ENCODE peak calls at places on chromosomes 5 and 9, in six cellular contexts. S is HepG2, X is C1 segment of cervical spinal cord, T is GM13976, U is AG20443, I is Panc1. G is an unnamed sample.

GRCh38 chr5:7066471-7067235 is 329.3 kb upstream of the ADCY2 start:
- DNase-seq in X (no peak), I (no peak), S (no peak), T (no peak), U (no peak), G (no peak)

GRCh38 chr9:121316852-121317373 is 49.0 kb downstream of the GSN start:
- DNase-seq in U (no peak), T (no peak), I (no peak), X (no peak), S (no peak), G (no peak)

GRCh38 chr9:126720661-126721530 is 83.9 kb upstream of the ZBTB43 start:
- DNase-seq in I (no peak), S (no peak), U (no peak), T (no peak), X (no peak), G (no peak)

GRCh38 chr9:114433086-114433485 is 45.3 kb upstream of the AKNA start:
- DNase-seq in X (no peak), T (no peak), S (no peak), U (no peak), I (no peak), G (no peak)

GRCh38 chr5:169706758-169707450 is 69.8 kb downstream of the DOCK2 start:
- DNase-seq in T (no peak), U (peak), I (no peak), S (no peak), X (no peak), G (no peak)

GRCh38 chr5:137286025-137286610 is 213.0 kb downstream of the SPOCK1 start:
- DNase-seq in T (no peak), S (no peak), U (no peak), I (no peak), X (no peak), G (no peak)

GRCh38 chr9:2677927-2678889 is 39.1 kb upstream of the KCNV2 start:
- DNase-seq in T (no peak), I (no peak), S (no peak), X (no peak), U (no peak), G (no peak)

GRCh38 chr9:85142461-85143401 is 473.2 kb downstream of the NTRK2 start:
- DNase-seq in X (no peak), U (no peak), S (peak), T (peak), I (peak), G (no peak)

GRCh38 chr5:133198511-133198910 is 146.7 kb downstream of the HSPA4 start:
- DNase-seq in U (no peak), X (no peak), T (no peak), S (no peak), I (no peak), G (no peak)

GRCh38 chr9:134618823-134619454 is 22.7 kb upstream of the COL5A1 start:
- DNase-seq in X (no peak), U (no peak), T (no peak), S (no peak), I (no peak), G (no peak)

GRCh38 chr9:85713897-85714296 is 27.9 kb downstream of the AGTPBP1 start:
- DNase-seq in I (no peak), X (no peak), U (no peak), T (no peak), S (no peak), G (no peak)

GRCh38 chr5:73617510-73618279 is 8.3 kb upstream of the ARHGEF28 start:
- DNase-seq in U (peak), I (no peak), T (no peak), X (no peak), S (no peak), G (no peak)

GRCh38 chr9:134503301-134504105 is 138.1 kb upstream of the COL5A1 start:
- DNase-seq in T (no peak), U (no peak), S (no peak), X (no peak), I (no peak), G (no peak)

GRCh38 chr9:126327016-126327749 is 554 bp downstream of the MVB12B start:
- DNase-seq in S (no peak), I (no peak), X (peak), U (peak), T (no peak), G (no peak)

GRCh38 chr9:122340161-122340560 is 30.7 kb upstream of the PTGS1 start:
- DNase-seq in S (no peak), I (no peak), T (no peak), U (no peak), X (no peak), G (no peak)

GRCh38 chr5:132807163-132807838 is 5.8 kb upstream of the SOWAHA start:
- DNase-seq in X (peak), S (peak), U (no peak), I (no peak), T (no peak), G (no peak)

GRCh38 chr9:84373975-84374374 is 33.4 kb upstream of the SLC28A3 start:
- DNase-seq in T (no peak), I (no peak), S (no peak), X (no peak), U (no peak), G (no peak)

GRCh38 chr5:132662004-132662401 is 4.0 kb downstream of the IL13 start:
- DNase-seq in X (no peak), S (no peak), T (no peak), U (no peak), I (no peak), G (no peak)

GRCh38 chr5:307794-308579 is 13.5 kb upstream of the AHRR start:
- DNase-seq in X (no peak), U (no peak), T (no peak), S (no peak), I (no peak), G (no peak)

GRCh38 chr5:43034591-43034968 is 5.5 kb downstream of the ANXA2R start:
- DNase-seq in U (no peak), I (peak), S (no peak), T (no peak), X (no peak), G (no peak)

GRCh38 chr5:150297236-150297890 is 5.3 kb downstream of the ARSI start:
- DNase-seq in T (no peak), S (no peak), U (no peak), X (no peak), I (no peak), G (no peak)

GRCh38 chr9:134858051-134858841 is 22.4 kb upstream of the FCN2 start:
- DNase-seq in S (no peak), U (peak), T (peak), I (no peak), X (no peak), G (peak)

GRCh38 chr5:71974165-71974564 is 133.1 kb upstream of the MAP1B start:
- DNase-seq in S (no peak), I (no peak), U (no peak), T (no peak), X (no peak), G (no peak)

GRCh38 chr9:118767571-118767970 is 601.7 kb downstream of the BRINP1 start:
- DNase-seq in I (no peak), U (no peak), X (no peak), T (no peak), S (no peak), G (no peak)